ENCODE peak calls at places on chromosome 10, in ten cellular contexts. T is astrocyte of the spinal cord, E is HL-60, G is HepG2, H is BE2C, R is BJ, Q is RWPE2, Z is thoracic aorta, P is body of pancreas, L is lower leg skin. I is an unnamed sample.

GRCh38 chr10:69047111-69047837 is 40.6 kb upstream of the SRGN start:
- DNase-seq in L (no peak), Q (no peak), R (no peak), Z (no peak), G (no peak), P (no peak), H (no peak), E (no peak), T (no peak), I (no peak)

GRCh38 chr10:120586471-120586872 is 129.4 kb downstream of the PLPP4 start:
- DNase-seq in R (peak), L (no peak), E (no peak), Z (no peak), Q (no peak), H (no peak), T (peak), P (no peak), G (no peak), I (peak)

GRCh38 chr10:26839966-26840627 is 20.7 kb downstream of the ABI1 start:
- DNase-seq in H (no peak), L (no peak), P (no peak), R (no peak), E (no peak), Z (no peak), T (peak), G (no peak), Q (no peak), I (peak)

GRCh38 chr10:12400266-12400931 is 51.1 kb downstream of the CAMK1D start:
- DNase-seq in L (no peak), E (no peak), Q (no peak), H (no peak), R (no peak), P (no peak), Z (no peak), T (peak), G (no peak), I (peak)

GRCh38 chr10:89869180-89869579 is 167.8 kb downstream of the KIF20B start:
- DNase-seq in Q (no peak), P (no peak), Z (no peak), R (no peak), E (no peak), H (no peak), L (no peak), T (no peak), G (no peak), I (no peak)

GRCh38 chr10:53045315-53045714 is 272.7 kb upstream of the MBL2 start:
- DNase-seq in H (no peak), T (no peak), P (no peak), L (no peak), Q (no peak), Z (no peak), E (no peak), R (no peak), G (no peak), I (no peak)

GRCh38 chr10:121596668-121597503 is 1.4 kb downstream of the FGFR2 start:
- DNase-seq in R (no peak), G (no peak), E (no peak), T (no peak), H (peak), P (peak), L (peak), Z (no peak), Q (peak), I (no peak)

GRCh38 chr10:56135806-56136205 is 225.3 kb downstream of the ZWINT start:
- DNase-seq in P (no peak), E (peak), L (no peak), Z (no peak), G (no peak), Q (no peak), T (no peak), R (no peak), H (no peak), I (no peak)

GRCh38 chr10:4892681-4893080 is 66.7 kb downstream of the AKR1E2 start:
- DNase-seq in E (no peak), H (no peak), R (no peak), T (no peak), P (no peak), L (no peak), Z (no peak), G (no peak), Q (no peak), I (no peak)

GRCh38 chr10:119344381-119344780 is 137.0 kb downstream of the GRK5 start:
- DNase-seq in L (no peak), G (no peak), P (no peak), Z (no peak), H (no peak), Q (no peak), R (no peak), T (no peak), E (no peak), I (no peak)

GRCh38 chr10:120455606-120456005 is 1.4 kb upstream of the PLPP4 start:
- DNase-seq in L (no peak), R (no peak), P (no peak), H (no peak), E (no peak), G (no peak), T (no peak), Q (no peak), Z (no peak), I (no peak)

GRCh38 chr10:114626841-114627240 is 31.2 kb downstream of the ABLIM1 start:
- DNase-seq in R (no peak), E (no peak), L (no peak), Q (no peak), T (peak), G (no peak), Z (no peak), P (no peak), H (no peak), I (no peak)

GRCh38 chr10:12332572-12333381 is 16.6 kb upstream of the CAMK1D start:
- DNase-seq in G (no peak), Q (no peak), L (no peak), H (no peak), T (no peak), E (no peak), Z (no peak), P (no peak), R (no peak), I (no peak)

GRCh38 chr10:29297678-29298077 is 8.8 kb downstream of the LYZL1 start:
- DNase-seq in Z (no peak), G (no peak), H (no peak), T (peak), Q (no peak), P (no peak), L (no peak), R (no peak), E (no peak), I (no peak)

GRCh38 chr10:87691515-87692070 is 31.9 kb downstream of the PAPSS2 start:
- DNase-seq in H (no peak), R (no peak), Q (no peak), L (no peak), T (no peak), P (no peak), G (no peak), E (peak), Z (no peak), I (no peak)

GRCh38 chr10:71684356-71685173 is 35.0 kb downstream of the C10orf105 start:
- DNase-seq in Q (no peak), T (no peak), R (no peak), H (no peak), E (peak), P (no peak), Z (no peak), L (no peak), G (no peak), I (no peak)

GRCh38 chr10:87546221-87546620 is 41.5 kb downstream of the MINPP1 start:
- DNase-seq in Z (no peak), R (no peak), G (no peak), Q (no peak), H (no peak), L (no peak), E (peak), T (no peak), P (no peak), I (no peak)

GRCh38 chr10:124732931-124733536 is 11.1 kb downstream of the FAM53B start:
- DNase-seq in E (no peak), H (no peak), Z (peak), Q (no peak), G (no peak), P (no peak), R (no peak), L (peak), T (peak), I (no peak)

GRCh38 chr10:129963076-129963830 is 821 bp downstream of the EBF3 start:
- DNase-seq in E (no peak), H (peak), R (no peak), L (peak), P (no peak), G (no peak), Q (no peak), Z (no peak), T (no peak), I (no peak)

GRCh38 chr10:33818343-33818742 is 483.9 kb upstream of the NRP1 start:
- DNase-seq in G (no peak), Z (no peak), T (no peak), H (no peak), P (no peak), E (no peak), Q (no peak), L (no peak), R (no peak), I (no peak)

GRCh38 chr10:74145133-74145532 is 5.5 kb downstream of the AP3M1 start:
- DNase-seq in T (peak), Z (no peak), Q (no peak), E (no peak), R (peak), L (no peak), P (no peak), G (no peak), H (no peak), I (peak)

GRCh38 chr10:31399631-31400030 is 80.6 kb downstream of the ZEB1 start:
- DNase-seq in T (no peak), L (no peak), E (no peak), Z (peak), G (no peak), P (no peak), Q (no peak), R (no peak), H (no peak), I (no peak)

GRCh38 chr10:49518982-49519578 is 19.8 kb downstream of the ERCC6 start:
- DNase-seq in T (peak), H (peak), Z (no peak), L (no peak), P (peak), Q (no peak), G (peak), R (no peak), E (peak), I (peak)

GRCh38 chr10:46301721-46302479 is 15.1 kb downstream of the ANTXRL start:
- DNase-seq in L (peak), R (no peak), Q (no peak), E (no peak), P (no peak), H (no peak), G (no peak), T (no peak), Z (no peak), I (no peak)

GRCh38 chr10:6044060-6044459 is 18.1 kb downstream of the IL2RA start:
- DNase-seq in P (no peak), Q (no peak), R (no peak), H (no peak), E (no peak), T (no peak), Z (no peak), G (no peak), L (peak), I (no peak)

GRCh38 chr10:3720228-3721019 is 64.6 kb downstream of the KLF6 start:
- DNase-seq in H (no peak), R (no peak), T (peak), Q (no peak), E (peak), P (no peak), G (peak), Z (peak), L (peak), I (no peak)

GRCh38 chr10:32095116-32095733 is 39.0 kb upstream of the KIF5B start:
- DNase-seq in Q (no peak), G (peak), E (no peak), T (no peak), R (no peak), H (no peak), L (peak), P (no peak), Z (no peak), I (no peak)

GRCh38 chr10:91088300-91089140 is 131.9 kb upstream of the PCGF5 start:
- DNase-seq in T (peak), E (no peak), L (no peak), P (no peak), Z (no peak), Q (no peak), H (no peak), R (no peak), G (peak), I (no peak)

DNA sequence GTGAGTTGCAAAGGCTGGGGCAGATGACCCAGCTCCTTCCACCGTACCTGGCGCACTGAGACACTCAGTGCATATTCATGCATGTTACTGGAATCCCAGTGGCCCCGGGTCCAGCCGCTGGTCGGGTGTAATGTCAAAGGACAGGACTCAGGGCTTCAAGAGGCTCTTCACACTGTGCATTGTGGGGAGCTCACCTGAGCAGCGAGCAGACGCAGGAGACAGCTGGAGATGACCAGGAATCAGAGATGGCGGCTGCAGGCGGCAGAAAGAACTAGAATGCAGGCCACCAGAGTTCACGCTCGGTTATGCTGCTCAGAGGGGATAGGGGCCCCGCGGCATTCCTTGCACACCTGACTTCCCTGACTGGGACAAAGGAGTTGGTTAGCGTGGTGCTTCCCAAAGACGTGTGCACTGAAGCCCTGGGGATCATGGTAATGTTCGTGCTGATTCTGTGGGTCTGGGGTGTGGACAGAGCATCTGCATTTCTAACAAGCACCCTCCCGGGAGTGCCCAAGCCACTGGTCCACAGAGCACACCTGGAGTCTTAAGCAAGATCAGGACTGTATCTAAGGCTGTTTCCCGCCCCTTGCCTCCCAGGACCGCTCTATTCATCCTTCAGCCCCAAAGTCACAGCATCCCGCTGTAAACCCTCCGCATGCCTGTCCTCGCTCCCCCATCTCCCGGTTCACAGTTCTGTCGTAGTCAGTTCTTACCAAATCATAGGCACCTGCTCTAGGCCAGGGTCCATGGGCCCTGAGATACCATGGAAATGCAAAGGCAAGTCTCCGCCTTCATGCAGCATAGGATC is 71.0 kb downstream of the MKI67 start:
- DNase-seq in T (no peak), P (no peak), H (no peak), L (no peak), Z (no peak), G (no peak), Q (no peak), E (no peak), R (no peak), I (no peak)
- TF ChIP-seq CTCF in T (no peak), P (no peak), H (no peak), L (no peak), Z (no peak), G (no peak), Q (no peak), E (no peak), R (no peak), I (no peak)

GRCh38 chr10:61452229-61452651 is 941 bp downstream of the TMEM26 start:
- DNase-seq in E (no peak), Z (no peak), P (no peak), G (no peak), T (no peak), Q (no peak), R (no peak), H (no peak), L (no peak), I (no peak)
- H3K4me3 ChIP-seq in E (no peak), Z (peak), P (no peak), G (no peak), T (peak), Q (peak), R (peak), H (no peak), L (no peak), I (peak)

GRCh38 chr10:44991571-44991970 is 9.2 kb upstream of the ZNF22 start:
- DNase-seq in Z (no peak), T (no peak), Q (no peak), G (no peak), R (no peak), L (peak), E (no peak), H (no peak), P (peak), I (no peak)

GRCh38 chr10:44990965-44991364 is 9.8 kb upstream of the ZNF22 start:
- DNase-seq in H (no peak), G (no peak), R (no peak), L (peak), Z (no peak), E (no peak), T (no peak), Q (no peak), P (no peak), I (no peak)

GRCh38 chr10:44988957-44989620 is 10.5 kb upstream of the DEPP1 start:
- DNase-seq in T (no peak), Q (no peak), P (peak), G (no peak), Z (no peak), L (peak), H (no peak), E (no peak), R (no peak), I (no peak)

GRCh38 chr10:44989621-44990301 is 11.0 kb upstream of the ZNF22 start:
- DNase-seq in T (no peak), L (peak), G (no peak), P (no peak), Z (no peak), Q (no peak), R (no peak), H (no peak), E (no peak), I (no peak)

GRCh38 chr10:44990302-44990655 is 10.4 kb upstream of the ZNF22 start:
- DNase-seq in P (no peak), E (no peak), G (peak), R (no peak), L (peak), T (no peak), H (peak), Q (no peak), Z (no peak), I (no peak)
- TF ChIP-seq CTCF in P (peak), E (no peak), G (peak), R (peak), L (no peak), T (peak), H (peak), Q (no peak), Z (no peak), I (peak)

GRCh38 chr10:43402176-43402575 is 6.8 kb downstream of the HNRNPF start:
- DNase-seq in R (no peak), T (no peak), G (no peak), E (no peak), L (no peak), Q (no peak), Z (no peak), P (no peak), H (no peak), I (no peak)

GRCh38 chr10:43403911-43404674 is 4.9 kb downstream of the HNRNPF start:
- DNase-seq in T (no peak), R (no peak), E (no peak), Q (no peak), Z (no peak), G (no peak), P (no peak), H (no peak), L (peak), I (no peak)

GRCh38 chr10:43401627-43402026 is 7.4 kb downstream of the HNRNPF start:
- DNase-seq in T (no peak), H (no peak), R (no peak), E (no peak), P (no peak), Z (no peak), Q (no peak), G (no peak), L (peak), I (no peak)

GRCh38 chr10:43404675-43405221 is 4.2 kb downstream of the HNRNPF start:
- DNase-seq in G (no peak), Z (no peak), H (no peak), Q (no peak), P (no peak), L (peak), T (no peak), R (no peak), E (no peak), I (no peak)

DNA sequence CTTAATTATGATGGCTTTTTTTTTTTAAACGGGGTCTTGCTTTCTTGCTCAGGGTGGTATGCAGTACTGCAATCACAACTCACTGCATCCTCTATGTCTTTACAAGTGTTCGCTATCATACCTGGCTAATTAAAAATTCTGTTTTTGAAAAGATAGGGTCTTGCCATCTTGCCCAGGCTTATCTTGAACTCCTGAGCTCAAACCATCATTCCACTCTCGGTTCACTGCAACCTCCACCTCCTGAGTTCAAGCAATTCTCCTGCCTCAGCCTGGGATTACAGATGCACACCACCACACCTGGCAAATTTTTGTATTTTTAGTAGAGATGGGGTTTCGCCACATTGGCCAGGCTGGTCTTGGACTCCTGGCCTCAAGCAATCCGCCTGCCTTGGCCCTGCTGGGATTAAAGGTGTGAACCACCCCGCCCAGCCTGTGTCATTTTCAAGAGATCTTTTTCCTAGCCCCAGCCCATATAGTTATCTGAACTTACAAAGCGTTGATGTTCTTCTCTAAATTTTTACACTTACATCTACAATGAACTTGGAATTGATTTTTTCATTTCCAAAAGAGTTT is 6.0 kb downstream of the HNRNPF start:
- DNase-seq in G (no peak), P (no peak), Z (no peak), H (no peak), E (no peak), R (no peak), L (peak), Q (no peak), T (no peak), I (no peak)
- H3K4me3 ChIP-seq in G (no peak), P (no peak), Z (no peak), H (no peak), E (no peak), R (no peak), L (no peak), Q (no peak), T (no peak), I (no peak)

GRCh38 chr10:103712898-103713498 is 142.4 kb downstream of the SH3PXD2A start:
- DNase-seq in T (peak), Z (peak), Q (no peak), E (peak), R (no peak), L (peak), P (peak), H (peak), G (peak), I (peak)

GRCh38 chr10:103712146-103712545 is 143.2 kb downstream of the SH3PXD2A start:
- DNase-seq in R (no peak), Q (no peak), T (no peak), Z (no peak), H (no peak), E (no peak), G (no peak), P (no peak), L (no peak), I (no peak)

GRCh38 chr10:103709341-103709920 is 145.9 kb downstream of the SH3PXD2A start:
- DNase-seq in L (no peak), G (no peak), P (no peak), T (peak), R (no peak), Z (no peak), Q (no peak), E (no peak), H (no peak), I (no peak)

GRCh38 chr10:103710490-103710889 is 144.9 kb downstream of the SH3PXD2A start:
- DNase-seq in E (no peak), G (no peak), L (no peak), Z (no peak), T (no peak), R (no peak), Q (no peak), P (no peak), H (no peak), I (no peak)

GRCh38 chr10:103711351-103711994 is 143.9 kb downstream of the SH3PXD2A start:
- DNase-seq in L (no peak), Q (no peak), Z (no peak), G (no peak), R (no peak), P (no peak), E (no peak), T (no peak), H (no peak), I (no peak)
- TF ChIP-seq CTCF in L (no peak), Q (no peak), Z (no peak), G (no peak), R (peak), P (no peak), E (no peak), T (no peak), H (peak), I (peak)

GRCh38 chr10:103698266-103698665 is 157.1 kb downstream of the SH3PXD2A start:
- DNase-seq in L (no peak), H (no peak), T (no peak), R (no peak), Q (no peak), Z (no peak), P (no peak), G (no peak), E (no peak), I (no peak)

GRCh38 chr10:103695584-103696005 is 159.8 kb downstream of the SH3PXD2A start:
- DNase-seq in G (no peak), P (no peak), T (peak), Q (no peak), L (no peak), R (no peak), Z (no peak), H (no peak), E (peak), I (no peak)

GRCh38 chr10:103696094-103696410 is 159.3 kb downstream of the SH3PXD2A start:
- DNase-seq in P (no peak), T (no peak), H (no peak), Z (no peak), Q (no peak), G (no peak), L (no peak), E (no peak), R (no peak), I (no peak)

GRCh38 chr10:103697787-103698186 is 157.6 kb downstream of the SH3PXD2A start:
- DNase-seq in P (no peak), T (no peak), L (no peak), E (no peak), G (no peak), R (no peak), Z (no peak), H (no peak), Q (no peak), I (no peak)

GRCh38 chr10:103696411-103697145 is 158.8 kb downstream of the SH3PXD2A start:
- DNase-seq in Q (peak), G (no peak), H (peak), P (no peak), L (peak), T (peak), R (peak), Z (peak), E (peak), I (peak)
- H3K4me3 ChIP-seq in Q (no peak), G (no peak), H (no peak), P (no peak), L (no peak), T (no peak), R (no peak), Z (no peak), E (no peak), I (no peak)

I was measured in astrocyte of the cerebellum.